ENCODE peak calls at places on chromosomes 16 and 17, in four cellular contexts. R is cardiac muscle cell, G is psoas muscle, F is astrocyte. J is an unnamed sample.

GRCh38 chr16:23754594-23755483 is at the start of gene CHP2:
- DNase-seq in F (no peak), G (peak; percentile 21), R (peak; percentile 6), J (no peak)

GRCh38 chr17:75130059-75130631 is 1.4 kb downstream of the NT5C start:
- DNase-seq in R (no peak), F (no peak), G (no peak), J (no peak)

GRCh38 chr17:2011421-2012371 is 13.4 kb downstream of the RTN4RL1 start:
- DNase-seq in G (peak; percentile 53), F (peak; percentile 45), R (no peak), J (no peak)

GRCh38 chr17:68468785-68469184 is 11.5 kb upstream of the WIPI1 start:
- DNase-seq in F (no peak), G (no peak), R (peak; percentile 90), J (no peak)

GRCh38 chr17:32100971-32101631 is 41.2 kb upstream of the RHOT1 start:
- DNase-seq in G (no peak), R (no peak), F (no peak), J (no peak)

GRCh38 chr17:56593741-56594527 is 435 bp downstream of the NOG start:
- DNase-seq in G (peak; percentile 65), F (peak; percentile 69), R (peak; percentile 85), J (peak; percentile 74)

GRCh38 chr16:74743668-74744299 is 30.8 kb downstream of the FA2H start:
- DNase-seq in G (no peak), F (peak; percentile 55), R (no peak), J (no peak)

GRCh38 chr16:69741519-69741918 is 13.2 kb downstream of the NOB1 start:
- DNase-seq in R (no peak), G (no peak), F (no peak), J (no peak)

GRCh38 chr17:32671891-32672290 is 185.1 kb downstream of the CDK5R1 start:
- DNase-seq in R (no peak), G (peak; percentile 36), F (no peak), J (no peak)

GRCh38 chr17:3923466-3924190 is 7.4 kb upstream of the P2RX1 start:
- DNase-seq in R (no peak), G (no peak), F (no peak), J (no peak)

GRCh38 chr17:31378638-31379037 is 12.8 kb upstream of the RAB11FIP4 start:
- DNase-seq in R (no peak), F (no peak), G (no peak), J (no peak)

GRCh38 chr17:73042809-73043685 is 49.4 kb downstream of the SLC39A11 start:
- DNase-seq in G (no peak), F (peak; percentile 39), R (no peak), J (no peak)

GRCh38 chr17:49645654-49646053 is 32.2 kb downstream of the SPOP start:
- DNase-seq in F (no peak), R (no peak), G (no peak), J (no peak)

GRCh38 chr16:87391324-87391949 is 699 bp upstream of the MAP1LC3B start:
- DNase-seq in F (no peak), G (peak; percentile 84), R (peak; percentile 56), J (peak; percentile 73)

GRCh38 chr16:51852892-51853291 is 694.1 kb downstream of the TOX3 start:
- DNase-seq in G (no peak), F (no peak), R (no peak), J (no peak)

GRCh38 chr16:9099131-9099625 is 7.7 kb downstream of the HAPSTR1 start:
- DNase-seq in G (no peak), F (peak; percentile 46), R (no peak), J (no peak)

GRCh38 chr17:50348522-50349240 is 2.8 kb downstream of the XYLT2 start:
- DNase-seq in G (no peak), R (no peak), F (peak; percentile 48), J (no peak)

GRCh38 chr16:2586241-2586640 is 48.4 kb downstream of the PDPK1 start:
- DNase-seq in G (no peak), F (no peak), R (no peak), J (no peak)

GRCh38 chr17:44780845-44781480 is 22.2 kb downstream of the ADAM11 start:
- DNase-seq in R (no peak), G (no peak), F (no peak), J (no peak)

GRCh38 chr17:45294506-45294905 is 22.3 kb downstream of the MAP3K14 start:
- DNase-seq in G (no peak), R (no peak), F (peak; percentile 93), J (no peak)

GRCh38 chr17:48261297-48261880 is 153.8 kb downstream of the SNX11 start:
- DNase-seq in R (peak; percentile 18), G (no peak), F (no peak), J (no peak)

GRCh38 chr16:77299395-77299794 is 100.2 kb downstream of the SYCE1L start:
- DNase-seq in R (no peak), F (no peak), G (no peak), J (no peak)

GRCh38 chr17:36980281-36980761 is 31.6 kb downstream of the AATF start:
- DNase-seq in F (peak; percentile 13), R (no peak), G (no peak), J (no peak)

GRCh38 chr17:42090964-42091790 is 7.1 kb downstream of the ZNF385C start:
- DNase-seq in G (no peak), F (no peak), R (no peak), J (no peak)

GRCh38 chr17:74750327-74751069 is 2.1 kb downstream of the NHERF1 start:
- DNase-seq in R (no peak), G (no peak), F (no peak), J (peak; percentile 50)

GRCh38 chr17:56172517-56172982 is 19.3 kb downstream of the ANKFN1 start:
- DNase-seq in R (peak; percentile 42), G (peak; percentile 69), F (no peak), J (no peak)

GRCh38 chr17:45974916-45975630 is 24.0 kb upstream of the STH start:
- DNase-seq in R (no peak), F (no peak), G (no peak), J (no peak)

GRCh38 chr16:85628651-85629050 is 15.5 kb downstream of the GSE1 start:
- DNase-seq in G (no peak), R (no peak), F (no peak), J (no peak)
- H3K27ac ChIP-seq in G (peak overlapping the region; percentile 84), R (peak overlapping the region; percentile 97), F (no peak overlapping the region), J (no peak overlapping the region)

DNA sequence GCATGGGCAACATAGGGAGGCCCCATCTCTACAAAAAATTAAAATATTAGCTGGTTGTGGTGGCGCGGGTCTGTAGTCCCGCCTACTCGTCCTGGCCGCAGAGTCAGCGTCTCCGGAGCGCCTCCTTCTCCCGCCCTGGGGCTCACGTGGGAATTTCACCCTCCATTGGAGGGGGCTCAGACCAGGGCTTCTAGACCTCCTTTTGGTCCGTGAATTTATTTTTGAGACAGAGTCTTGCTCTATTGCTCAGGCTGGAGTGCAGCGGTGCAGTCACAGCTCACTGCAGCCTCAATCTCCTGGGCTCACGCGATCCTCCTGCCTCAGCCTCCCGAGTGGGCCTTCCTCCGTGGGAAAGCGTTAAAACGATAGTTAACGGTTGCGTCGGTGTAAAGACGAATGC is 394 bp upstream of the NME4 start:
- DNase-seq in R (peak; percentile 68), F (peak; percentile 35), G (no peak), J (peak; percentile 47)
- H3K27ac ChIP-seq in R (peak overlapping the region; percentile 94), F (no peak overlapping the region), G (peak overlapping the region; percentile 73), J (peak overlapping the region; percentile 63)

GRCh38 chr17:7129311-7129710 is 14.7 kb upstream of the ASGR2 start:
- DNase-seq in R (no peak), G (no peak), F (no peak), J (no peak)

GRCh38 chr17:7133424-7133823 is 18.8 kb upstream of the ASGR2 start:
- DNase-seq in R (no peak), F (no peak), G (no peak), J (peak; percentile 1)

GRCh38 chr17:7132511-7133094 is 18.0 kb upstream of the ASGR2 start:
- DNase-seq in G (no peak), F (no peak), R (peak; percentile 10), J (no peak)

GRCh38 chr17:7128174-7128573 is 13.6 kb upstream of the ASGR2 start:
- DNase-seq in F (no peak), R (no peak), G (no peak), J (no peak)

GRCh38 chr17:7130626-7131467 is 16.2 kb upstream of the ASGR2 start:
- DNase-seq in G (no peak), F (no peak), R (no peak), J (no peak)
- H3K27ac ChIP-seq in G (peak overlapping the region; percentile 4), F (no peak overlapping the region), R (no peak overlapping the region), J (peak overlapping the region; percentile 51)

DNA sequence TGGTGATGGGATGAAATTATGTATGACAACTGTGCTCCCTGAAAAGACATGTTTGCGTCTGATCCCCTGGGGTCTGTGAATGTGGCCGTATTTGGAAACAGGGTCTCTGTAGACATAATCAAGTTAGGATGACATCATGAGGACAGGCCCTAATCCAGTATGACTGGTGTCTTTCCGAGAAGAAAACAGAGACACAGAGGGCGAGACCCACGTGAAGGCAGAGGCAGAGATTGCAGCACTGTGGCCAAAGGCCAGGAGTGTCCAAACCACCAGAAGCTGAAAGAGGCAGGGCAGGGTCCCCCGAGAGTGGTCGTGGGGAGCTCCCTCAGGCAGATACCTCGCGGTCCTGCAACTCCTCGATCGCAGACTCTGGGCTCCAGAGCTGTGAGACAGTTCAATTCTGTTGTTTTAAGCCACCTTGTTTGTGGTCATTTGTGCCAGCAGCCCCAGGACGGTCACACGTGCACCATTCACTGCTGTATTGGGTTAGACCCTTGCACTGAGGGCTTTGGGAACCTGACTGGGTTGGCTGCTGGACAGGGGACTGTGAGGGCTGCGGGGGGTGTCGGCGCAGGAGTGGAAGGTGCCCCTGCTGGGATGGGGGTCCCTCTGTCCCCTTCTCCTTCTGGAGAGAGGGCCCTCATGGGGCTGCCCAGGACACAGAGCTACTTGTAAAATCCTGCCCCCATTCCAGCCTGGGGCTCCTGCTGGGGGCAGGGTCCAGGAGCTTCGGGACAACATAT is 27.7 kb downstream of the METRNL start:
- DNase-seq in G (peak; percentile 73), F (no peak), R (no peak), J (no peak)
- H3K27ac ChIP-seq in G (no peak overlapping the region), F (no peak overlapping the region), R (no peak overlapping the region), J (no peak overlapping the region)

DNA sequence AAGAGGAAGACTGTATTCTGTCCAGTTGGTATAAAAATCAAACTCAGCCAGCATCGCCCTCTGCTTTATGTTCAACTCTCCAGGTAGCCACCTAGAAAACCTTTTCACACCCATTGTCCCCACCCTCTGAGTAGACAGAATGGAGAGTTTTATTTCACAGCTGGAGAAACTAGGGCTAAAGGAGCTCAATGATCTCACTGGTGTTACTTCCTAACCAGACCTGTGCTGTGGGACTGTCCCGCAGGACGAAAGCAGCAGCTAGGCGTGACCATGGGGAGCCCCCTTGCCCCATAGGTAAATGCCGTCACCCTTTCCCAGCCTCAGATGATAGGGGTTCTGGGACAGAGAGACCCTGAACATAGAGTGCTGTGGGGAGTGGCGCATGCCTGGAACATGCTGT is 67.7 kb downstream of the CYLD start:
- DNase-seq in R (no peak), F (no peak), G (no peak), J (no peak)
- H3K27ac ChIP-seq in R (no peak overlapping the region), F (no peak overlapping the region), G (no peak overlapping the region), J (no peak overlapping the region)